ENCODE peak calls at places on chromosomes 16 and 17, in eight cellular contexts. Z is endothelial cell of umbilical vein, G is breast epithelium, J is gastrocnemius medialis, M is NB4, F is heart left ventricle, N is body of pancreas, Y is A549. D is an unnamed sample.
A peak's percentile ranks its signal among the peaks of the same experiment; 100 is the strongest.

GRCh38 chr16:67449328-67449727 is 18.4 kb downstream of the HSD11B2 start:
- DNase-seq in Y (no peak), J (no peak), Z (no peak), F (peak; percentile 88), N (no peak), G (no peak), M (no peak), D (no peak)

GRCh38 chr16:27670071-27670825 is 120.3 kb downstream of the KATNIP start:
- DNase-seq in M (no peak), N (no peak), G (no peak), J (no peak), Z (no peak), F (no peak), Y (no peak), D (no peak)

GRCh38 chr17:44417553-44417952 is 28.1 kb upstream of the ITGA2B start:
- DNase-seq in F (no peak), Z (peak; percentile 57), M (no peak), N (no peak), G (no peak), Y (no peak), J (peak; percentile 20), D (no peak)

GRCh38 chr16:48385272-48385953 is at the start of gene SIAH1:
- DNase-seq in F (peak; percentile 91), G (peak; percentile 75), J (peak; percentile 69), Z (peak; percentile 81), Y (peak; percentile 76), M (peak; percentile 88), N (peak; percentile 84), D (peak; percentile 88)

GRCh38 chr16:3161235-3162018 is 26.6 kb upstream of the OR1F1 start:
- DNase-seq in N (no peak), F (no peak), Y (peak; percentile 59), M (no peak), J (no peak), G (no peak), Z (no peak), D (no peak)

GRCh38 chr16:3610698-3611144 is 685 bp downstream of the SLX4 start:
- DNase-seq in J (no peak), G (no peak), Z (peak; percentile 36), M (peak; percentile 36), F (no peak), Y (no peak), N (no peak), D (no peak)

GRCh38 chr16:78133919-78134318 is 34.5 kb downstream of the WWOX start:
- DNase-seq in M (no peak), F (no peak), J (no peak), Y (no peak), N (no peak), Z (no peak), G (no peak), D (no peak)

GRCh38 chr17:28725660-28726395 is at the start of gene TLCD1:
- DNase-seq in M (peak; percentile 92), F (peak; percentile 67), Y (peak; percentile 92), N (peak; percentile 69), Z (peak; percentile 58), J (no peak), G (no peak), D (peak; percentile 81)

GRCh38 chr16:49019081-49019633 is 262.5 kb downstream of the CBLN1 start:
- DNase-seq in F (peak; percentile 29), Z (no peak), N (no peak), M (no peak), G (no peak), Y (no peak), J (no peak), D (no peak)

GRCh38 chr17:56310780-56311179 is 157.5 kb downstream of the ANKFN1 start:
- DNase-seq in Y (no peak), F (no peak), Z (no peak), N (no peak), M (peak; percentile 67), J (no peak), G (no peak), D (no peak)

GRCh38 chr16:71775949-71776348 is 32.7 kb downstream of the AP1G1 start:
- DNase-seq in J (no peak), N (no peak), Z (no peak), F (no peak), M (no peak), G (no peak), Y (no peak), D (no peak)

GRCh38 chr17:77963441-77963840 is 4.9 kb downstream of the TNRC6C start:
- DNase-seq in Y (no peak), N (no peak), Z (peak; percentile 39), M (peak; percentile 55), F (peak; percentile 71), G (peak; percentile 37), J (no peak), D (no peak)

GRCh38 chr17:48045270-48046001 is 2.7 kb upstream of the NFE2L1 start:
- DNase-seq in G (no peak), F (no peak), J (peak; percentile 88), Y (no peak), M (peak; percentile 28), Z (no peak), N (peak; percentile 53), D (no peak)

GRCh38 chr16:80250376-80250775 is 290.4 kb upstream of the DYNLRB2 start:
- DNase-seq in Y (no peak), F (no peak), J (no peak), N (no peak), G (no peak), Z (no peak), M (no peak), D (no peak)

GRCh38 chr17:61157246-61157887 is 242.3 kb upstream of the TBX2 start:
- DNase-seq in G (no peak), J (no peak), N (no peak), F (peak; percentile 27), Y (peak; percentile 42), Z (no peak), M (no peak), D (no peak)

GRCh38 chr17:40548491-40548981 is 16.7 kb downstream of the CCR7 start:
- DNase-seq in G (peak; percentile 15), M (no peak), Y (no peak), J (no peak), Z (no peak), N (no peak), F (no peak), D (no peak)

GRCh38 chr16:85629853-85630252 is 16.7 kb downstream of the GSE1 start:
- DNase-seq in N (no peak), G (no peak), M (no peak), Y (no peak), Z (no peak), F (no peak), J (no peak), D (no peak)

GRCh38 chr17:742147-742793 is 9.8 kb downstream of the GEMIN4 start:
- DNase-seq in Y (no peak), J (no peak), N (no peak), M (peak; percentile 14), F (no peak), Z (no peak), G (no peak), D (no peak)
- TF ChIP-seq POLR2A in Y (no peak), J (no peak), N (no peak), M (no peak), F (no peak), Z (no peak), G (no peak), D (no peak)

DNA sequence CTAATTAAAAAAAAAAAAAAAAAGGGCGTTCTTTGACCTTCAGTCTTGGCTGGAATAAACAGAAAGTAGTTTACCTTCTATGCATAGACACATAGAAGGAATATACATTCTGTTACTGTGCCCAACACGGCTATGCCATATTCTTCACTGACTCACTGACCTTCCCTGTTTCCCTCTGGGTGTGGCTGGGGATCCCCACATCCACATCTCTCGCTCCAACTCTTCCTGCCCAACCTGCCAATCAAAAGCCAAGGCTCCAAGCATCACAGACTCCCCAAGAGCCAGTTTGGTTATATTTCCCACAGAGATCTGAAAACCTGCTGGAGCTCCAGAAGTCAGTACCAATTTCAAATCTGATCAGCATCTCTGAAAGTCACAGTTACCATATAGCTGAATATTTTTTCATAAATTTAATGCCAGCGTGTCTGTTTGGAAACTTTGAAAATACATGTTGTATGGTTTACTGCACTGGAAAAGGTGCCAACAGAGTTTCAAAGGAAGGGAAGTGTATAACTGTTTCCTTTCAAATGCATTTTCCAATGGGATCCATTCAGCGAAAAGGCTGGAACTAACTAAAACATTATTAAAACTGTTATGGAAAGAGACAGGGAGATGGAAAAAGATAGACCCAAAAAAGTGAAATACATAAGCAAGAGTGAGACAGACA is 91.8 kb downstream of the SMG6 start:
- DNase-seq in G (no peak), Y (no peak), Z (no peak), F (no peak), N (no peak), J (no peak), M (no peak), D (no peak)
- H3K4me3 ChIP-seq in G (no peak overlapping the region), Y (no peak overlapping the region), Z (no peak overlapping the region), F (no peak overlapping the region), N (no peak overlapping the region), J (no peak overlapping the region), M (no peak overlapping the region), D (no peak overlapping the region)

GRCh38 chr16:68770671-68771070 is 33.6 kb downstream of the CDH1 start:
- DNase-seq in F (no peak), G (no peak), N (no peak), M (no peak), Z (no peak), J (no peak), Y (no peak), D (no peak)

GRCh38 chr16:68776821-68777485 is 39.9 kb downstream of the CDH1 start:
- DNase-seq in M (no peak), Y (no peak), G (no peak), F (no peak), N (no peak), Z (no peak), J (no peak), D (no peak)

GRCh38 chr16:68774982-68775381 is 37.9 kb downstream of the CDH1 start:
- DNase-seq in F (no peak), Y (no peak), G (no peak), M (no peak), N (no peak), Z (no peak), J (no peak), D (no peak)

GRCh38 chr16:68768170-68768569 is 31.1 kb downstream of the CDH1 start:
- DNase-seq in M (no peak), F (no peak), Z (no peak), N (no peak), Y (no peak), G (no peak), J (no peak), D (no peak)

GRCh38 chr16:68771922-68772681 is 35.0 kb downstream of the CDH1 start:
- DNase-seq in M (no peak), J (no peak), Y (no peak), Z (no peak), G (no peak), N (no peak), F (no peak), D (no peak)
- TF ChIP-seq CTCF in M (no peak), J (no peak), Y (no peak), Z (no peak), G (no peak), N (no peak), F (no peak), D (no peak)

DNA sequence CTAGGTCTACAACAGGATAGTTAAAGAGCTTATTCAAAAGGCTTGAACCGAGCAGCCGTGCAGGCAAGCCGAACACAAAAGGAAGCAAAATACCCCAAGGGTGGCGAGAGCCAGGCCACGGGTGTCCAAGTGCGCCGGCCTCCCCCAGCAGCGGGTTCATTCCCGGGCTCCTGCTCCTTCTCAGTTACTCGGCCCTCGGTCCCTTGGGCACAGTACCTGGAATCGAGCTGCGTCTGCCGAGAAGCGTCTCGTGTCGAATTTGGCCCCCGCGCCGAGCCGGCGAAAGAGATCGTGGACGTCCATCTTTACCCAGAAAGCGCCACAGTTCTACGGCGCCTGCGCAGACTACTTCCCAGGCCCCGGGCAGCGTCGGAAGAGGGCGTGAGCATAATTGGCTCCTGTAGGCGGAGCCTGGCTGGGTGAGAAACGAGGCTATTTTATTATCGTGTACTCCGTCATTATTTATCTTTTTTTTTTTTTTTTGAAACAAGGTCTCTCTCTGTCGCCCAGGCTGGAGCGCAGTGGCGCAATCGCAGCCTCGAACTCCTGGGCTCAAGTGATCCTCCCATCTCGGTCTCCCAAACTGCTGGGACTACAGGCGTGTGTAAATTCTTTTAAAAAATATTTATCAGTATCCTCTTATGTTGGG is at the start of gene DDX52:
- DNase-seq in Y (peak; percentile 97), J (peak; percentile 71), M (peak; percentile 92), G (peak; percentile 83), N (peak; percentile 95), F (peak; percentile 97), Z (peak; percentile 95), D (peak; percentile 94)
- TF ChIP-seq POLR2A in Y (peak; percentile 89), J (peak; percentile 57), M (peak; percentile 87), G (peak; percentile 14), N (peak; percentile 78), F (no peak), Z (peak; percentile 88), D (peak; percentile 67)